ENCODE peak calls at places on chromosomes 7 and 10, in eight cellular contexts. K, Q, R, W, I, F, H and O are unnamed samples.

GRCh38 chr7:135971366-135971725 is 5.8 kb downstream of the MTPN start:
- DNase-seq in R (no peak), F (no peak), I (no peak), W (no peak), H (no peak), Q (no peak), K (no peak), O (no peak)

GRCh38 chr10:71968553-71969474 is 4.6 kb downstream of the CHST3 start:
- DNase-seq in H (no peak), K (no peak), I (peak; percentile 35), R (no peak), W (no peak), Q (no peak), F (no peak), O (no peak)

GRCh38 chr7:8389898-8390642 is 43.3 kb upstream of the NXPH1 start:
- DNase-seq in K (no peak), H (no peak), W (no peak), I (no peak), R (no peak), Q (peak; percentile 69), F (no peak), O (peak; percentile 72)

GRCh38 chr10:49621561-49621960 is 7.7 kb downstream of the CHAT start:
- DNase-seq in W (no peak), I (no peak), Q (no peak), F (no peak), K (no peak), H (no peak), R (no peak), O (no peak)

GRCh38 chr7:48301201-48301600 is 129.9 kb downstream of the ABCA13 start:
- DNase-seq in K (no peak), H (no peak), F (no peak), W (no peak), I (no peak), Q (no peak), R (no peak), O (no peak)

GRCh38 chr7:41478187-41478586 is 224.7 kb downstream of the INHBA start:
- DNase-seq in H (no peak), I (peak; percentile 45), Q (no peak), K (no peak), R (no peak), F (no peak), W (peak; percentile 16), O (no peak)

GRCh38 chr7:75660566-75661215 is 78.0 kb downstream of the HIP1 start:
- DNase-seq in W (no peak), Q (no peak), K (no peak), I (no peak), H (no peak), F (no peak), R (no peak), O (no peak)

GRCh38 chr10:124131176-124131575 is 37.8 kb upstream of the CHST15 start:
- DNase-seq in H (no peak), F (no peak), I (no peak), R (no peak), Q (no peak), K (no peak), W (no peak), O (no peak)

GRCh38 chr7:4561775-4562174 is 120.3 kb upstream of the FOXK1 start:
- DNase-seq in Q (no peak), F (no peak), I (no peak), R (no peak), W (no peak), H (no peak), K (no peak), O (no peak)

GRCh38 chr10:86366033-86366901 is at the start of gene GRID1:
- DNase-seq in K (no peak), H (peak; percentile 15), F (no peak), I (no peak), R (peak; percentile 46), W (no peak), Q (peak; percentile 64), O (no peak)

GRCh38 chr10:128739937-128740336 is 613.7 kb upstream of the MKI67 start:
- DNase-seq in K (no peak), F (no peak), Q (peak; percentile 6), I (no peak), R (no peak), W (no peak), H (no peak), O (peak; percentile 19)

GRCh38 chr10:11655839-11656238 is 44.4 kb upstream of the USP6NL start:
- DNase-seq in K (no peak), Q (no peak), F (no peak), H (no peak), I (no peak), W (no peak), R (no peak), O (no peak)

GRCh38 chr7:44103941-44104879 is at the start of gene AEBP1:
- DNase-seq in R (no peak), W (peak; percentile 28), Q (no peak), H (no peak), I (no peak), K (no peak), F (no peak), O (no peak)

GRCh38 chr7:77627307-77627671 is 69.0 kb upstream of the RSBN1L start:
- DNase-seq in H (no peak), Q (no peak), I (peak; percentile 31), K (no peak), W (peak; percentile 13), R (no peak), F (no peak), O (no peak)

GRCh38 chr7:77651544-77652162 is 44.6 kb upstream of the RSBN1L start:
- DNase-seq in F (peak; percentile 13), K (no peak), W (peak; percentile 49), H (peak; percentile 64), R (peak; percentile 23), Q (peak; percentile 38), I (peak; percentile 47), O (no peak)

GRCh38 chr10:52883996-52884871 is 111.7 kb upstream of the MBL2 start:
- DNase-seq in K (peak; percentile 4), R (peak; percentile 22), Q (peak; percentile 2), F (no peak), W (peak; percentile 27), H (peak; percentile 58), I (peak; percentile 67), O (peak; percentile 21)

GRCh38 chr10:110408203-110408871 is 89.4 kb upstream of the DUSP5 start:
- DNase-seq in W (no peak), H (no peak), R (no peak), Q (no peak), F (no peak), I (no peak), K (no peak), O (no peak)

GRCh38 chr7:101173752-101174244 is 6.3 kb downstream of the NAT16 start:
- DNase-seq in K (peak; percentile 41), W (peak; percentile 70), H (peak; percentile 81), Q (peak; percentile 47), I (no peak), R (no peak), F (peak; percentile 51), O (peak; percentile 46)

GRCh38 chr7:88217675-88218427 is 2.0 kb downstream of the SRI start:
- DNase-seq in H (peak; percentile 48), R (no peak), F (no peak), Q (no peak), W (peak; percentile 86), K (no peak), I (no peak), O (no peak)

GRCh38 chr10:118663176-118663575 is 67.7 kb upstream of the PRLHR start:
- DNase-seq in I (no peak), W (no peak), K (no peak), Q (no peak), F (no peak), H (no peak), R (no peak), O (no peak)

GRCh38 chr10:115092258-115092554 is 959 bp upstream of the ATRNL1 start:
- DNase-seq in K (no peak), H (no peak), Q (no peak), R (no peak), W (peak; percentile 1), F (no peak), I (no peak), O (no peak)

GRCh38 chr10:44386546-44387052 is 1.7 kb upstream of the CXCL12 start:
- DNase-seq in H (peak; percentile 47), W (peak; percentile 16), R (no peak), F (no peak), Q (peak; percentile 3), I (peak; percentile 62), K (peak; percentile 6), O (peak; percentile 5)

GRCh38 chr7:24865994-24866615 is 108.8 kb upstream of the GSDME start:
- DNase-seq in K (no peak), W (peak; percentile 87), Q (no peak), F (no peak), I (no peak), R (no peak), H (no peak), O (no peak)

GRCh38 chr10:122279725-122280141 is 8.6 kb downstream of the BTBD16 start:
- DNase-seq in F (no peak), R (no peak), I (peak; percentile 28), K (no peak), H (peak; percentile 11), W (peak; percentile 13), Q (no peak), O (peak; percentile 12)

GRCh38 chr10:73768881-73769280 is 13.0 kb upstream of the CHCHD1 start:
- DNase-seq in W (peak; percentile 82), H (no peak), I (no peak), F (peak; percentile 65), R (no peak), K (no peak), Q (no peak), O (peak; percentile 19)

GRCh38 chr7:12553421-12553820 is 17.1 kb upstream of the SCIN start:
- DNase-seq in W (no peak), H (no peak), K (peak; percentile 96), I (no peak), Q (no peak), R (no peak), F (no peak), O (no peak)

GRCh38 chr10:70115948-70116682 is 16.5 kb downstream of the AIFM2 start:
- DNase-seq in K (no peak), H (peak; percentile 50), Q (peak; percentile 24), F (peak; percentile 37), W (peak; percentile 50), R (peak; percentile 51), I (peak; percentile 9), O (no peak)

GRCh38 chr10:14971867-14972448 is 12.8 kb downstream of the MEIG1 start:
- DNase-seq in F (peak; percentile 38), W (peak; percentile 54), I (no peak), Q (no peak), K (no peak), H (peak; percentile 61), R (no peak), O (no peak)

GRCh38 chr7:91240546-91240945 is 23.7 kb upstream of the FZD1 start:
- DNase-seq in F (no peak), K (peak; percentile 50), W (no peak), R (no peak), I (peak; percentile 51), H (no peak), Q (no peak), O (no peak)

GRCh38 chr10:9869777-9870176 is 1147.9 kb upstream of the CELF2 start:
- DNase-seq in W (no peak), I (no peak), K (no peak), Q (no peak), F (no peak), R (no peak), H (no peak), O (no peak)

GRCh38 chr7:157750291-157750690 is 413.5 kb downstream of the DNAJB6 start:
- DNase-seq in R (no peak), H (no peak), Q (no peak), K (no peak), W (no peak), F (no peak), I (no peak), O (no peak)

GRCh38 chr10:49135575-49136313 is 1.9 kb upstream of the FAM170B start:
- DNase-seq in R (no peak), F (no peak), I (peak; percentile 68), H (peak; percentile 35), Q (no peak), W (no peak), K (no peak), O (no peak)

GRCh38 chr7:151235091-151235787 is 3.0 kb downstream of the CHPF2 start:
- DNase-seq in F (no peak), Q (no peak), K (no peak), W (no peak), H (no peak), R (no peak), I (no peak), O (no peak)

GRCh38 chr10:513393-513792 is 176.1 kb downstream of the DIP2C start:
- DNase-seq in H (no peak), F (no peak), K (no peak), Q (no peak), I (no peak), R (no peak), W (no peak), O (no peak)